ENCODE peak calls at places on chromosomes 2 and 18, in nine cellular contexts. I is upper lobe of right lung, F is uterus, C is fibroblast of lung, E is AG09319, Y is adrenal gland, S is chondrocyte, L is activated B cell treated with CpG ODN at 0.5 μM for 24 hours, W is cardiac fibroblast. Q is an unnamed sample.

GRCh38 chr2:128441341-128442052 is 122.8 kb upstream of the HS6ST1 start:
- DNase-seq in I (no peak), F (peak), C (no peak), E (no peak), Y (no peak), S (no peak), L (no peak), W (no peak), Q (peak)

GRCh38 chr2:240689975-240690374 is 1.7 kb upstream of the AQP12A start:
- DNase-seq in I (peak), F (no peak), C (no peak), E (no peak), Y (peak), S (no peak), L (no peak), W (no peak), Q (no peak)

GRCh38 chr18:616380-616995 is 19.7 kb downstream of the CLUL1 start:
- DNase-seq in I (no peak), F (no peak), C (peak), E (peak), Y (no peak), S (no peak), L (no peak), W (peak), Q (no peak)

GRCh38 chr2:24163186-24163585 is 11.7 kb upstream of the FAM228A start:
- DNase-seq in I (no peak), F (no peak), C (no peak), E (no peak), Y (no peak), S (no peak), L (no peak), W (no peak), Q (no peak)

GRCh38 chr2:187922841-187923240 is 368.6 kb upstream of the TFPI start:
- DNase-seq in I (no peak), F (no peak), C (peak), E (no peak), Y (no peak), S (no peak), L (no peak), W (no peak), Q (no peak)

GRCh38 chr2:96273763-96274162 is 7.7 kb downstream of the CIAO1 start:
- DNase-seq in I (no peak), F (no peak), C (no peak), E (no peak), Y (no peak), S (no peak), L (no peak), W (no peak), Q (no peak)

GRCh38 chr2:71601136-71602114 is 148.1 kb downstream of the DYSF start:
- DNase-seq in I (peak), F (no peak), C (no peak), E (no peak), Y (no peak), S (peak), L (no peak), W (no peak), Q (no peak)

GRCh38 chr2:239523944-239524310 is 123.1 kb upstream of the HDAC4 start:
- DNase-seq in I (no peak), F (peak), C (no peak), E (no peak), Y (no peak), S (no peak), L (no peak), W (no peak), Q (no peak)

GRCh38 chr2:138780451-138780880 is 276 bp upstream of the NXPH2 start:
- DNase-seq in I (no peak), F (no peak), C (no peak), E (no peak), Y (no peak), S (no peak), L (no peak), W (peak), Q (peak)

GRCh38 chr18:46061387-46061786 is 10.7 kb downstream of the PSTPIP2 start:
- DNase-seq in I (no peak), F (no peak), C (no peak), E (no peak), Y (no peak), S (no peak), L (no peak), W (no peak), Q (no peak)

GRCh38 chr2:11797846-11798245 is 51.4 kb downstream of the LPIN1 start:
- DNase-seq in I (no peak), F (no peak), C (no peak), E (no peak), Y (no peak), S (no peak), L (no peak), W (no peak), Q (no peak)

GRCh38 chr2:48356701-48357322 is 173.1 kb upstream of the STON1 start:
- DNase-seq in I (no peak), F (no peak), C (peak), E (no peak), Y (no peak), S (no peak), L (no peak), W (peak), Q (no peak)

GRCh38 chr2:144522741-144523605 is 3.1 kb upstream of the ZEB2 start:
- DNase-seq in I (no peak), F (no peak), C (peak), E (no peak), Y (no peak), S (no peak), L (no peak), W (peak), Q (no peak)

GRCh38 chr2:139813340-139813739 is 1033.2 kb upstream of the NXPH2 start:
- DNase-seq in I (no peak), F (no peak), C (no peak), E (no peak), Y (no peak), S (no peak), L (no peak), W (no peak), Q (no peak)

GRCh38 chr2:18311413-18311812 is 249.0 kb downstream of the RDH14 start:
- DNase-seq in I (no peak), F (no peak), C (peak), E (peak), Y (no peak), S (no peak), L (no peak), W (no peak), Q (no peak)

DNA sequence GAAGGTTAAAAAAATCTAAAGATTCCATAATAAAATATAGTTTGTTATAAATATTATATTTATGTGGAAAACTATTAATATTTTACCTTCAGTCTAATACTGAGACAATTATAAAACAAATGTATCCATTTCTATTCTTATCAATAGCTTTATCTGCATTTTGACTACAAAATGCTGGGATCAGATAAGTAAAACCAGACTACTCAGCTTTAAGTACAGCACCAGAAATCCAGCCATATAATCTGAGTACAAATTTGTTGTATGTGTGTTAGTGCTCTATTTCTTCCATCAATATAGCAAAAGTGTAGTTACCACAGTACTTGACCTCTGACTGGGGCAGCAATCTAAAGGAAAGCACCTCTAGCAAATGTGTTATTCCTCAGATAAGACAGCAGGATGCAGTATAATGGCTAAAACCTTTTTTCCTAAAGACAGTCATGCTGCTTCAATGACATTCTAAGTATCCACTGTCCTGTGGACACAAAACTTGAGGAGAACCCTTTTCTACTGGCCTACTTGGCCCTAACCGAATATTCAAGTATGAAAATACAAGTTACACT is 68.1 kb downstream of the OLA1 start:
- DNase-seq in I (no peak), F (no peak), C (no peak), E (no peak), Y (no peak), S (no peak), L (no peak), W (peak), Q (no peak)
- TF ChIP-seq CTCF in I (no peak), F (no peak), C (no peak), E (peak), Y (no peak), S (peak), L (no peak), W (peak), Q (no peak)

GRCh38 chr2:7007846-7008741 is 90.9 kb downstream of the RNF144A start:
- DNase-seq in I (peak), F (peak), C (peak), E (peak), Y (peak), S (no peak), L (no peak), W (peak), Q (peak)
- TF ChIP-seq CTCF in I (peak), F (peak), C (peak), E (peak), Y (peak), S (peak), L (no peak), W (peak), Q (no peak)

GRCh38 chr2:117704818-117705217 is 109.7 kb upstream of the DDX18 start:
- DNase-seq in I (no peak), F (no peak), C (no peak), E (no peak), Y (no peak), S (no peak), L (no peak), W (no peak), Q (no peak)

GRCh38 chr2:117707874-117708273 is 106.6 kb upstream of the DDX18 start:
- DNase-seq in I (no peak), F (no peak), C (no peak), E (no peak), Y (no peak), S (no peak), L (no peak), W (no peak), Q (no peak)

GRCh38 chr2:117698819-117699218 is 115.7 kb upstream of the DDX18 start:
- DNase-seq in I (no peak), F (no peak), C (no peak), E (no peak), Y (no peak), S (no peak), L (no peak), W (no peak), Q (no peak)

GRCh38 chr2:117702098-117702497 is 112.4 kb upstream of the DDX18 start:
- DNase-seq in I (no peak), F (no peak), C (no peak), E (no peak), Y (no peak), S (no peak), L (no peak), W (no peak), Q (no peak)

DNA sequence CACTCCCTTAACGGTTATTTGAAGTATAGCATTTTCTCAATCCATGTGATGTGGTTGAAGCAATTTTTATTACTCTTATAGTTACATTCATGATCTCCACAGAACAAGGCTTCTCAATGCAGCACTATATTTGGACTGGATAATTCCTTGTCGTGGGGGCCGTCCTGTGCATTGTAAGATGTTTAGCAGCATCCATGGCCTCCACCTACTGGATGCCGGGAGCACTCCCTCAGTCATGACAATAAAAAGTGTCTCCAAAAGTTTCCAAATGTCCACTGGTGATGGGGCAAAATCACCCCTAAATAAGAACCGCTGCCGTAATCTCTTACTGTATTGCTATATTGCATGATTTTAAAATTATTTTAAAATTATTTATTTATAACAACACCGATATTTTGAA is 110.6 kb upstream of the DDX18 start:
- DNase-seq in I (no peak), F (no peak), C (no peak), E (no peak), Y (no peak), S (no peak), L (no peak), W (no peak), Q (no peak)
- TF ChIP-seq CTCF in I (no peak), F (no peak), C (no peak), E (no peak), Y (no peak), S (no peak), L (no peak), W (no peak), Q (no peak)

GRCh38 chr2:133252770-133253355 is 315.4 kb downstream of the NCKAP5 start:
- DNase-seq in I (no peak), F (no peak), C (no peak), E (no peak), Y (no peak), S (no peak), L (no peak), W (no peak), Q (no peak)

GRCh38 chr2:133253793-133254192 is 314.5 kb downstream of the NCKAP5 start:
- DNase-seq in I (no peak), F (no peak), C (no peak), E (no peak), Y (no peak), S (no peak), L (no peak), W (no peak), Q (no peak)

DNA sequence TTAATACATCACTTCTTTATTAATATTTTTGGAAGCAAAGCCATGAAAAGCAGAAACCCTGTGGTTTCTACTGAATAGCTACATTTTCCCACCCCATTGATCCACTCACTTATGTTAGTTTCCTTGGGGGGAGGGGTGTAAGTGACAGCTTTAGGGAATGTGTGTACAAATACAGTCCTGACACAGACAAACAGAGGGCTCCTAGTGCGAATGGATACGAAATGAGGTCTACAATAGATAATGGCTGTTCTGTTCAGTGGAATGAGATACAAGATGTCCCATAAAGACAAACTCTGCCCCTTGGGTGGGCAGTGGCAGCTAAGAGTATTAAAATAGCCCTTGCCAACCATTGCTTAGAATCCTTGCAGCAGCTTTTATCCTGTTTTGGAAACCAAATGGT is 312.9 kb downstream of the NCKAP5 start:
- DNase-seq in I (no peak), F (no peak), C (no peak), E (no peak), Y (no peak), S (no peak), L (no peak), W (no peak), Q (no peak)
- TF ChIP-seq CTCF in I (no peak), F (no peak), C (no peak), E (no peak), Y (no peak), S (no peak), L (no peak), W (no peak), Q (no peak)

DNA sequence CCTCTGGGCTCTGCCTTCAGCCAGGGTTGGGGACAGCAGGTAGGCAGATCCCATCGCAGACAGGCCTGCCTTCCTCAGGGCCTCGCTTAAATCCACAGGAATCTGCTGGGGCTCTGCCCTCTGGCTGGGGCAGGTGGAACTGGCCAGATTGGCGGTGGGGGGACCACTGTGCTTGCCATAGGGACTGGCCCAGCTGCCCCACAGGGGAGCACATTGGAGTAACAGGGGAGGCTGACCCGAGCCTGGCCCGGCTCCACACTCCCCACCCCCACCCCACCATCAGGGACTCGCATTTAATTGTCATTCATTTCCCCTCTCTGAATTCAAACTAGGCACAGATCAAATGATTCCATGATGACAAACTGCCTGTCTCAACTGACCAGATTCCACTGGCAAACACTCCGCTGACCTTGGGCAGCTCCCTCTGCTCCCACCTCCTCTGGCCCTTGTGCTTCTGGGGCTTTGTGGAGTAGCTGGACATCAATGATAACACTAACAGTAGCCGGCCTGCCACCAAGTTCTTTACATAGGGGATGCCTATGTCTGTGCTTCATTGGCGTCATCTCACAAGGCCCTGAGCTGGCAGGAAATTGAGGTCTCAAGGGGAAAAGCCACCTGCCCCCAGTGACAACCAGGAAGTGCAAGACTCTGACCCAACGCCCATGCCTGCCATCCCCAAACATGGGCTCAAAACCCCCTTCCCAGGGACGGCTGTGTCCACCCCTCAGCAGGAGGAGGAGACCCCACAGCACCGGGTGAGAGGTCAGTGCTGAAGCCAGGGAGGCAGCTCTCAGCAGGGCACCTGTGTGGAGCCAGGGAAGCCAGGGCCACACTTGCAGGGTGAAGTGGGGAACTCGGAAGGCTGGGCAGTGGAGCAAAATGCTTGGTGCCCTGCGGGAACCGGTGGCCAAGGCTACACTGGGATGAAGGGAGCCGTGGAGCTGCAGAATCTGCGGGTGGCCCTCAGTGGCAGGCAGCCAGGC is 2.1 kb upstream of the B3GNT7 start:
- DNase-seq in I (peak), F (no peak), C (no peak), E (no peak), Y (no peak), S (no peak), L (peak), W (no peak), Q (no peak)
- TF ChIP-seq CTCF in I (peak), F (no peak), C (no peak), E (no peak), Y (peak), S (peak), L (no peak), W (peak), Q (no peak)